ENCODE peak calls at places on chromosomes 2 and 18, in four cellular contexts. E is GM12865, M is RPMI8226, U is ovary. A is an unnamed sample.
A peak's percentile ranks its signal among the peaks of the same experiment; 100 is the strongest.

GRCh38 chr18:11029021-11029420 is 120.3 kb downstream of the PIEZO2 start:
- DNase-seq in E (no peak), M (no peak), U (no peak), A (no peak)

GRCh38 chr18:2197945-2198344 is 373.4 kb downstream of the METTL4 start:
- DNase-seq in E (no peak), M (no peak), U (no peak), A (no peak)

GRCh38 chr2:74759991-74760390 is 73.9 kb upstream of the HK2 start:
- DNase-seq in E (no peak), M (no peak), U (no peak), A (no peak)

GRCh38 chr2:121696410-121696930 is 40.2 kb downstream of the NIFK start:
- DNase-seq in E (no peak), M (no peak), U (no peak), A (no peak)

GRCh38 chr18:10784596-10785202 is 258.9 kb downstream of the NAPG start:
- DNase-seq in E (no peak), M (peak; percentile 30), U (no peak), A (no peak)

GRCh38 chr2:227406177-227407031 is 18.7 kb upstream of the SCYGR1 start:
- DNase-seq in E (peak; percentile 56), M (peak; percentile 27), U (peak; percentile 64), A (peak; percentile 74)

GRCh38 chr2:219495531-219496122 is 3.1 kb upstream of the GMPPA start:
- DNase-seq in E (peak; percentile 74), M (peak; percentile 58), U (no peak), A (peak; percentile 91)

GRCh38 chr2:197847666-197848401 is 43.4 kb downstream of the PLCL1 start:
- DNase-seq in E (peak; percentile 19), M (peak; percentile 87), U (no peak), A (no peak)

GRCh38 chr2:54599914-54600313 is 123.5 kb upstream of the EML6 start:
- DNase-seq in E (no peak), M (no peak), U (no peak), A (peak; percentile 13)

GRCh38 chr2:64537991-64538390 is 13.9 kb downstream of the AFTPH start:
- DNase-seq in E (no peak), M (no peak), U (no peak), A (no peak)

GRCh38 chr18:527136-527535 is 26.6 kb upstream of the COLEC12 start:
- DNase-seq in E (no peak), M (no peak), U (no peak), A (no peak)

GRCh38 chr2:219452361-219453317 is 18.0 kb downstream of the SPEG start:
- DNase-seq in E (no peak), M (no peak), U (peak; percentile 65), A (no peak)

GRCh38 chr2:52732849-52733395 is 1034.7 kb upstream of the CHAC2 start:
- DNase-seq in E (no peak), M (no peak), U (no peak), A (no peak)

GRCh38 chr18:57223160-57223870 is 76.4 kb downstream of the BOD1L2 start:
- DNase-seq in E (no peak), M (no peak), U (no peak), A (no peak)

GRCh38 chr18:47964086-47964485 is 33.6 kb upstream of the SMAD2 start:
- DNase-seq in E (no peak), M (no peak), U (no peak), A (no peak)

GRCh38 chr18:58858591-58859468 is 5.8 kb upstream of the ZNF532 start:
- DNase-seq in E (no peak), M (no peak), U (no peak), A (peak; percentile 54)